ENCODE peak calls at places on chromosomes 2 and 18, in nine cellular contexts. T is transverse colon; V is CD4-positive, alpha-beta T cell; X is ovary; G is Panc1; Z is CD8-positive, alpha-beta T cell; W is RWPE1; F is aorta; H is fibroblast of lung. L is an unnamed sample.

GRCh38 chr2:189584662-189585061 is 4.1 kb upstream of the SLC40A1 start:
- DNase-seq in G (no peak), X (no peak), T (no peak), F (no peak), H (no peak), V (no peak), W (no peak), Z (no peak), L (no peak)

GRCh38 chr2:189937691-189938090 is 124.8 kb downstream of the MSTN start:
- DNase-seq in W (no peak), H (no peak), V (no peak), F (no peak), Z (no peak), G (no peak), T (no peak), X (no peak), L (no peak)

GRCh38 chr2:46857871-46858696 is 57.5 kb downstream of the MCFD2 start:
- DNase-seq in H (peak), T (no peak), W (no peak), V (no peak), F (no peak), Z (no peak), G (no peak), X (no peak), L (no peak)

GRCh38 chr2:149595069-149595963 is 7.7 kb upstream of the MMADHC start:
- DNase-seq in G (no peak), T (no peak), V (no peak), W (peak), F (no peak), H (no peak), Z (no peak), X (no peak), L (no peak)

GRCh38 chr2:240655931-240656886 is 26.5 kb downstream of the AQP12B start:
- DNase-seq in T (no peak), Z (no peak), W (no peak), X (no peak), G (no peak), V (no peak), F (no peak), H (no peak), L (no peak)

GRCh38 chr18:37422116-37422515 is 143.5 kb downstream of the CELF4 start:
- DNase-seq in Z (no peak), V (no peak), F (no peak), G (no peak), W (no peak), H (no peak), T (no peak), X (no peak), L (no peak)

GRCh38 chr2:171139860-171140259 is 20.8 kb downstream of the TLK1 start:
- DNase-seq in W (no peak), F (no peak), G (no peak), H (no peak), X (no peak), Z (no peak), T (no peak), V (no peak), L (no peak)

GRCh38 chr2:68251187-68251854 is 1.0 kb downstream of the PPP3R1 start:
- DNase-seq in H (peak), F (peak), G (peak), Z (peak), W (peak), T (peak), X (peak), V (peak), L (peak)

GRCh38 chr2:96769816-96770215 is 9.1 kb downstream of the CNNM4 start:
- DNase-seq in G (no peak), F (peak), W (no peak), V (no peak), X (no peak), Z (no peak), H (no peak), T (peak), L (no peak)

GRCh38 chr2:9971105-9971818 is 19.8 kb downstream of the GRHL1 start:
- DNase-seq in F (no peak), G (no peak), X (no peak), V (no peak), H (peak), W (peak), T (no peak), Z (no peak), L (peak)

GRCh38 chr2:28201711-28202180 is 190.9 kb upstream of the FOSL2 start:
- DNase-seq in F (no peak), X (no peak), G (no peak), H (no peak), V (no peak), T (no peak), W (no peak), Z (no peak), L (no peak)

GRCh38 chr2:129008055-129008880 is 689.6 kb upstream of the HS6ST1 start:
- DNase-seq in Z (no peak), T (no peak), H (no peak), W (no peak), V (no peak), F (no peak), X (no peak), G (no peak), L (peak)

GRCh38 chr2:113212245-113213060 is 38.7 kb downstream of the PSD4 start:
- DNase-seq in T (no peak), V (no peak), Z (no peak), F (peak), X (peak), G (no peak), W (no peak), H (peak), L (no peak)

GRCh38 chr18:69588301-69588700 is 187.6 kb downstream of the DOK6 start:
- DNase-seq in W (no peak), F (no peak), T (no peak), Z (no peak), X (no peak), V (no peak), G (no peak), H (peak), L (no peak)

GRCh38 chr2:215358312-215358845 is 46.5 kb downstream of the ATIC start:
- DNase-seq in V (no peak), G (no peak), H (no peak), Z (no peak), W (no peak), X (no peak), F (no peak), T (no peak), L (no peak)

GRCh38 chr2:216235462-216235861 is 126.3 kb downstream of the XRCC5 start:
- DNase-seq in W (no peak), H (no peak), V (no peak), Z (no peak), F (no peak), X (no peak), T (no peak), G (no peak), L (no peak)

GRCh38 chr2:47771211-47771610 is 11.7 kb upstream of the MSH6 start:
- DNase-seq in W (peak), V (no peak), T (no peak), G (peak), X (peak), F (no peak), Z (no peak), H (peak), L (peak)

GRCh38 chr2:149492923-149493322 is 94.7 kb downstream of the MMADHC start:
- DNase-seq in V (no peak), W (no peak), F (no peak), H (no peak), T (no peak), G (no peak), X (no peak), Z (no peak), L (no peak)

GRCh38 chr2:47675196-47675825 is 107.6 kb upstream of the MSH6 start:
- DNase-seq in X (no peak), Z (no peak), T (no peak), H (no peak), F (no peak), V (no peak), G (no peak), W (no peak), L (no peak)

GRCh38 chr2:166148811-166149400 is 21.1 kb upstream of the SCN1A start:
- DNase-seq in Z (no peak), W (no peak), F (no peak), V (no peak), X (no peak), H (no peak), G (no peak), T (no peak), L (no peak)

GRCh38 chr2:167955264-167955906 is 292.0 kb downstream of the STK39 start:
- DNase-seq in W (no peak), V (no peak), F (no peak), H (no peak), G (no peak), Z (no peak), X (no peak), T (no peak), L (no peak)

GRCh38 chr18:13437801-13438506 is 219.4 kb downstream of the LDLRAD4 start:
- DNase-seq in F (no peak), G (no peak), W (no peak), V (peak), X (no peak), H (no peak), T (peak), Z (peak), L (no peak)

GRCh38 chr2:71243548-71244301 is 16.8 kb upstream of the PAIP2B start:
- DNase-seq in V (no peak), G (no peak), Z (no peak), H (no peak), W (no peak), X (no peak), T (no peak), F (no peak), L (no peak)

GRCh38 chr2:33029459-33029858 is 82.7 kb downstream of the LTBP1 start:
- DNase-seq in T (no peak), H (peak), X (no peak), F (no peak), G (no peak), V (no peak), Z (no peak), W (no peak), L (no peak)

GRCh38 chr2:171260471-171261424 is 100.1 kb upstream of the TLK1 start:
- DNase-seq in Z (no peak), G (no peak), T (no peak), F (no peak), W (no peak), X (no peak), H (no peak), V (no peak), L (no peak)

GRCh38 chr2:156901373-156902031 is 356.0 kb upstream of the GALNT5 start:
- DNase-seq in V (no peak), T (no peak), X (no peak), F (no peak), H (peak), G (no peak), W (no peak), Z (no peak), L (no peak)

GRCh38 chr2:231213931-231214642 is 15.7 kb downstream of the ARMC9 start:
- DNase-seq in H (no peak), F (no peak), X (no peak), Z (no peak), T (no peak), G (no peak), V (no peak), W (no peak), L (no peak)

GRCh38 chr2:201600906-201601305 is 42.4 kb downstream of the TMEM237 start:
- DNase-seq in H (no peak), F (no peak), X (no peak), T (no peak), Z (no peak), V (no peak), G (no peak), W (no peak), L (no peak)

GRCh38 chr2:101265893-101266499 is 13.3 kb downstream of the CNOT11 start:
- DNase-seq in G (no peak), X (no peak), W (peak), T (peak), H (no peak), V (no peak), Z (no peak), F (no peak), L (no peak)

GRCh38 chr2:38075436-38076249 is at the start of gene CYP1B1:
- DNase-seq in W (no peak), G (no peak), X (peak), T (no peak), F (no peak), H (no peak), V (no peak), Z (no peak), L (no peak)

GRCh38 chr2:207390302-207391095 is 139.3 kb upstream of the CREB1 start:
- DNase-seq in H (no peak), X (no peak), F (no peak), G (no peak), Z (no peak), W (no peak), T (no peak), V (no peak), L (no peak)

GRCh38 chr2:192073878-192074277 is 120.9 kb downstream of the TMEFF2 start:
- DNase-seq in Z (no peak), W (no peak), F (no peak), T (no peak), V (no peak), G (no peak), H (no peak), X (no peak), L (no peak)

GRCh38 chr18:9854801-9855676 is 30.7 kb upstream of the TXNDC2 start:
- DNase-seq in Z (no peak), W (no peak), X (peak), H (peak), T (no peak), F (no peak), G (no peak), V (no peak), L (no peak)

GRCh38 chr2:128109243-128109642 is 18.2 kb downstream of the UGGT1 start:
- DNase-seq in T (no peak), G (no peak), W (no peak), Z (no peak), V (no peak), H (no peak), F (no peak), X (no peak), L (no peak)

DNA sequence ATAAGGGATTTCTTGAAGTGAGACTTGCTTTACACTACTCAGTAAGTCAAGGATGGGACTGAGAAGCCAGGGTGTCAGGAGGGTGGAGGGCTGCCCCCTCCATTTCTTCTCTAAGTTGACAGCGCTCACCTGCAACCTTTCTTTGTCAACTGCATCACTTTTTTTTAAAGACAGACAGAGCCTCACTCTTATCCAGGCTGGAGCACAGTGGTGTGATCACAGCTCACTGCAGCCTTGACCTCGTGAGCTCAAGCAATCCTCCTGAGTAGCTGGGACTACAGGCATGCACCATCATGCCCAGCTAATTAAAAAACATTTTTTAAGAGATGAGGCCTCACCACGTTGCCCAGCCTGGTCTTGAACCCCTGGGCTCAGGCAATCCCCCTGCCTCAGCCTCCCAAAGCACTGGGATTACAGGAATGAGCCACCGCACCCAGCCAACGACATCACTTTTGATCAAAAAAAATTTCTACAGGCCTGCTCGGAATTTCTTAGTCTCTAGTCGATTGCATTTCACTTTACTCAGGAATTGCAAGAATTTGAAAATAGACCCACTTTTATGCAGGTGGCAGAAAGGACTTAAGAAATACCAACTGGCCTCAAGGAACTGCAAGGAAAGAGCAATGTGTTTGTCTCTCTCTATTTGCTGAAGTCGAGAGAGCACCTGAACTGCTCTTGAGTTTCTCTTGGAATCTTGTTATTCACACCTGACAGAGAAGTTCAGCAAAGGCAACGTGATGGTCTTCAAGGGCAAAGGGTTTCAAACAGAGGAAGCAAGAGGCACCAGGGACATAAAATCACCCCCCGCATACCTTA is 101.4 kb downstream of the MYOM1 start:
- DNase-seq in Z (no peak), X (no peak), H (no peak), F (no peak), V (no peak), W (no peak), T (no peak), G (no peak), L (no peak)
- H3K27ac ChIP-seq in Z (no peak), X (no peak), H (no peak), F (no peak), V (no peak), W (no peak), T (no peak), G (no peak), L (peak)

DNA sequence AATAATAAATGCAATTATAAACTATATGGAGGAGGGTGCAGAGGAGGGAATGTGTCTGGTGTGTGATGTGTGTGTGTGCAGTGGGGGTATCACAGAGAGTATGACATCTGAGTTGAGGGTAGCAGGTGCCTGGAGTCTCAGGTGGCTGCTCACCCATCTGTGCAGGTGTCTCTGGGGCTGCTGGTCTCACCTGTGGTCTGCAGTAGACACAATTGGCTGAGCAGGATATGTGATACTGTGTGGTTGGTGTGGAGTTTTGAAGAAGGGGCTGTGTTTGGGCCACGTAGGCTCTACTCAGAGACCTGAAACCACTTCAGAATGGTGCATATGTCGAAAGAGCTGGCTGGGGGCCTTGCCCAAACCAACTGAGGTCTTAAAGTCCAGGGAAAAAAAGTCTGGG is 17.0 kb downstream of the FABP1 start:
- DNase-seq in H (no peak), G (no peak), V (no peak), X (no peak), F (no peak), W (no peak), T (no peak), Z (no peak), L (no peak)
- H3K27ac ChIP-seq in H (no peak), G (no peak), V (no peak), X (no peak), F (no peak), W (no peak), T (no peak), Z (no peak), L (no peak)

GRCh38 chr2:203623104-203623503 is 83.3 kb upstream of the CD28 start:
- DNase-seq in X (no peak), T (no peak), G (peak), F (no peak), W (peak), Z (no peak), V (no peak), H (peak), L (peak)
- H3K27ac ChIP-seq in X (no peak), T (no peak), G (no peak), F (no peak), W (peak), Z (no peak), V (no peak), H (peak), L (peak)

DNA sequence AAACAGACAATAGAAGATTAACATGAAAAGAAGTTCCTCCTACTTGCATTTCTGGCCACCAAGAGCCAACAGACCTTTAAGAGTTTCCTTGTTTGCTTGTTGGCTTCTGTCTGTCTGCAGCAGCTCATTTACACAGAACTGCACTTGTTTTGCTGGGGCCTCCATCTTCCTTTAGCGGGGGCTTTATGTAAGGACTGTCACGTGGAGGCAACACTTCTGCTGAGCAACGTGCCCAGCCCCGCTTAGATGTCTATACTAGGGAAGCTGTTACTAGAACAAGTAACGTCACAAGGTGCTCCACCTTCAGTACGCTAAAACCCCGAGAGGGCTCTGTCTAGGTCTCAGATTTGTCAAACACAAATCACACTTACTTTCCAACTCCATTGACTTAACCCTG is 104.3 kb upstream of the PXDN start:
- DNase-seq in H (no peak), W (no peak), G (no peak), T (no peak), V (no peak), F (no peak), X (no peak), Z (no peak), L (no peak)
- H3K27ac ChIP-seq in H (no peak), W (no peak), G (no peak), T (no peak), V (no peak), F (no peak), X (no peak), Z (no peak), L (no peak)